ENCODE peak calls at places on chromosomes 4 and X, in four cellular contexts. H is tibial nerve; S is CD8-positive, alpha-beta memory T cell; G is MM.1S. L is an unnamed sample.

GRCh38 chr4:15118281-15118680 is 116.0 kb downstream of the CPEB2 start:
- DNase-seq in H (no peak), S (no peak), G (no peak), L (no peak)

GRCh38 chr4:134636332-134637055 is 434.9 kb upstream of the PABPC4L start:
- DNase-seq in S (no peak), G (no peak), H (no peak), L (no peak)

GRCh38 chr4:85005865-85006377 is 39.4 kb upstream of the WDFY3 start:
- DNase-seq in H (no peak), G (no peak), S (no peak), L (no peak)

GRCh38 chr4:48024522-48024921 is 8.0 kb downstream of the NIPAL1 start:
- DNase-seq in H (no peak), S (no peak), G (no peak), L (no peak)

GRCh38 chrX:119516157-119516702 is 48.0 kb downstream of the SLC25A5 start:
- DNase-seq in S (peak; percentile 2), G (peak; percentile 78), H (no peak), L (peak; percentile 33)

GRCh38 chr4:78528327-78528726 is 23.2 kb upstream of the ANXA3 start:
- DNase-seq in S (no peak), G (no peak), H (no peak), L (no peak)

GRCh38 chrX:13081385-13082285 is 37.2 kb upstream of the FAM9C start:
- DNase-seq in H (no peak), S (no peak), G (peak; percentile 39), L (peak; percentile 65)

GRCh38 chrX:45435481-45435880 is 234.8 kb upstream of the DIPK2B start:
- DNase-seq in H (no peak), G (no peak), S (no peak), L (no peak)

GRCh38 chr4:186948361-186949291 is 225.0 kb upstream of the FAT1 start:
- DNase-seq in S (no peak), H (no peak), G (no peak), L (no peak)

GRCh38 chr4:51942108-51942832 is 77.9 kb downstream of the LRRC66 start:
- DNase-seq in H (no peak), S (no peak), G (no peak), L (no peak)

GRCh38 chr4:127586922-127587571 is 45.7 kb upstream of the INTU start:
- DNase-seq in S (no peak), G (peak; percentile 50), H (no peak), L (no peak)

GRCh38 chr4:4854649-4855292 is 4.7 kb upstream of the MSX1 start:
- DNase-seq in S (no peak), G (no peak), H (no peak), L (no peak)

GRCh38 chr4:2786152-2786671 is 6.7 kb upstream of the SH3BP2 start:
- DNase-seq in S (peak; percentile 48), H (no peak), G (no peak), L (peak; percentile 78)

GRCh38 chrX:46812445-46812844 is 24.4 kb upstream of the RP2 start:
- DNase-seq in G (no peak), H (no peak), S (no peak), L (no peak)

GRCh38 chr4:82801910-82802521 is 3.4 kb upstream of the SCD5 start:
- DNase-seq in S (no peak), G (no peak), H (no peak), L (no peak)

GRCh38 chr4:76035799-76036389 is at the start of gene CXCL11:
- DNase-seq in S (no peak), G (no peak), H (no peak), L (no peak)

GRCh38 chr4:139214039-139214534 is 37.1 kb upstream of the ELF2 start:
- DNase-seq in G (peak; percentile 93), H (no peak), S (no peak), L (peak; percentile 76)

GRCh38 chrX:65985922-65986588 is 53.8 kb downstream of the VSIG4 start:
- DNase-seq in H (no peak), G (peak; percentile 76), S (peak; percentile 30), L (peak; percentile 13)

GRCh38 chr4:5746829-5747745 is 36.1 kb downstream of the EVC start:
- DNase-seq in S (no peak), H (no peak), G (no peak), L (no peak)

GRCh38 chrX:150547511-150548115 is 20.8 kb upstream of the MTM1 start:
- DNase-seq in H (peak; percentile 39), G (peak; percentile 50), S (peak; percentile 4), L (peak; percentile 63)

DNA sequence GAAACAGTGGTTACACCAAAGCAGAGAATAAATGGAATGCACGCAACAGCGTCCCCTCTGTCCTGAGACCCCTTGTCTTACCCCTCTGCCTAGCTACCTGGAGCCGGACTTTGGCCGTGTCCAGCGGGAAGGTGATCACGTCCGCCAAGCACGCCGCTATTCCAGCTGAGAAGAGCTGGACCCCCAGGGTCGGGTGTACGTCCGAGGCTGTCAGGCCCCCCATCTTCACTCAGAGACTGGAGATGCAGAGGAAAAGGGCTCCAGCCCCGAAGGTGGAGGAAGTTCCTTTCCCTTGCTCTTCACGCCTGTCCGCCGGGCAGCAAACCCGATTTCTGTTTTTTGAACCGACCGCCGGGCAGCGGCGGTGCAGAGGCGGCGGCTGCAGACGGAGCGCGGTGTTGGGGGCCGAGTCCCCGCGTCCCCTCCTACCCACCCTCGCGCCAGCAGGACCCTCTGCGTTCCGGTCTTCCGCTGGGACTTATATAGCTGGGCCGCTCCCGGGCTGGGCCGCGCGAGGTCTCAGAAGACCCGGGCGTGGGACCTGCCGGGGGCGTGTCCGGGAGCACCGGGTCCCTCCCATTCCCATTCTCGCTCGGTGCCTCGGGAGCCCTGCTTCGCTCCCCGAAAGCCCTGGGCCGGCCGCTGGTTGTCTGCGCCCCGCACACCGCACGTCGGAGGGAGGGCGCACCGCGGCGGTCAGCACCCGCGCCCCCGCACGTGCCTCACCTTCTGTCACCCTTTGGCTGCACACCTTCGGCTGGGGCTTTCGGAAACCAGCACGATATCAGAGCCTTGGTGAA is at the start of gene UCP1:
- DNase-seq in H (no peak), G (no peak), S (no peak), L (no peak)
- H3K27me3 ChIP-seq in H (peaks cover 56% of the 10 kb centered on the region), G (no peaks in the 10 kb centered on the region), S (peaks cover 22% of the 10 kb centered on the region), L (peaks cover 5% of the 10 kb centered on the region)

GRCh38 chr4:37648084-37648817 is 37.9 kb downstream of the RELL1 start:
- DNase-seq in H (no peak), S (no peak), G (no peak), L (no peak)
- H3K4me3 ChIP-seq in H (no peak overlapping the region), S (no peak overlapping the region), G (no peak overlapping the region), L (no peak overlapping the region)

GRCh38 chrX:49912086-49912485 is 10.3 kb upstream of the CLCN5 start:
- DNase-seq in S (no peak), H (no peak), G (no peak), L (no peak)
- H3K27me3 ChIP-seq in S (no peaks in the 10 kb centered on the region), H (no peaks in the 10 kb centered on the region), G (no peaks in the 10 kb centered on the region), L (no peaks in the 10 kb centered on the region)

DNA sequence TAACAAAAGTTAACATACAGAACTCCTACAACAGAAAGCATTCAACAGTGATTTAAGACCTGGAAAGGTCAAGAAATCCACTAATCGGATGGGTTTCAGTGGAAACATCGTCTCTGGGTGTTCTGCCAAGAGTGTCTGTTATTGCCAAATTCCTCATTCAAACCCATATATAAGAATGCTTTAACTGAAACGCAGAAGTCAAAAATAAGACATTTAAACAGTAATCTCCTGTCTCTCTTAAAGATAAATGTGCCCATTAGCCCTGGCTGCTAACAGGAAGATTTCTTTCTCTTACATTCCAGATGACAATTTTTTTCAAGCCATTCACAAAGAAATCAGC is 31.5 kb downstream of the DCTD start:
- DNase-seq in S (no peak), G (no peak), H (no peak), L (no peak)
- H3K4me3 ChIP-seq in S (no peak overlapping the region), G (no peak overlapping the region), H (no peak overlapping the region), L (no peak overlapping the region)

DNA sequence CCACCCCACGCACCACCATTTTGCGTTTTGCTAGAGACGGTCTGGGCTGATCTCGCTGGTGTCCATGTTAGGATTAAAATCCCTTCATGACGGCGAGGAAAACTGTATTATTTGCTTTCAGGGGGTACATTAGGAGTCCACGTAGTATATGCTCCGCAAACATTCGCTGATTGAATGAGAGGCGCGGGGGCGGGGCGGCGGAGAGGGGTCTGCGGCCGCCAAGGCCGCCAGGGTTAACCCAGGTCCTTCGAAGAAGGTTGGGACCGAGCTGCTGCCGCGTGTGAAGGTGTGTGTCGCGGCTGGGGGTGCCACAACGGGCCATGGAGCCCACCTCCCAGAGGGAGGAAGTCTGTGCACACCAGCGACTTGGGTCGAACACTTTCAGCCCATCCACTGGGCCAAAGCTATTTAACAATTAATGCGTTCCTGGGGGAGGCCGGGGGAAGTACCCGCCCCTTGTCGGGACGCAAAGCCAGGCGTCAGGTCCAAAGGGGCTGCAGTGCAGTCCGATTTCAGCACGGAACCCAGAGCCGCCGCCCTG is 6.4 kb upstream of the PITX2 start:
- DNase-seq in S (no peak), H (no peak), G (no peak), L (no peak)
- H3K27me3 ChIP-seq in S (peaks cover 63% of the 10 kb centered on the region), H (peaks cover 100% of the 10 kb centered on the region), G (no peaks in the 10 kb centered on the region), L (peaks cover 3% of the 10 kb centered on the region)

GRCh38 chrX:10157032-10157341 is 212 bp downstream of the CLCN4 start:
- DNase-seq in S (no peak), H (no peak), G (no peak), L (no peak)
- H3K4me3 ChIP-seq in S (no peak overlapping the region), H (no peak overlapping the region), G (peak overlapping the region; percentile 50), L (peak overlapping the region; percentile 54)

GRCh38 chrX:40883021-40883619 is 147.8 kb upstream of the MED14 start:
- DNase-seq in H (no peak), S (no peak), G (no peak), L (no peak)
- H3K27me3 ChIP-seq in H (no peaks in the 10 kb centered on the region), S (no peaks in the 10 kb centered on the region), G (no peaks in the 10 kb centered on the region), L (no peaks in the 10 kb centered on the region)

DNA sequence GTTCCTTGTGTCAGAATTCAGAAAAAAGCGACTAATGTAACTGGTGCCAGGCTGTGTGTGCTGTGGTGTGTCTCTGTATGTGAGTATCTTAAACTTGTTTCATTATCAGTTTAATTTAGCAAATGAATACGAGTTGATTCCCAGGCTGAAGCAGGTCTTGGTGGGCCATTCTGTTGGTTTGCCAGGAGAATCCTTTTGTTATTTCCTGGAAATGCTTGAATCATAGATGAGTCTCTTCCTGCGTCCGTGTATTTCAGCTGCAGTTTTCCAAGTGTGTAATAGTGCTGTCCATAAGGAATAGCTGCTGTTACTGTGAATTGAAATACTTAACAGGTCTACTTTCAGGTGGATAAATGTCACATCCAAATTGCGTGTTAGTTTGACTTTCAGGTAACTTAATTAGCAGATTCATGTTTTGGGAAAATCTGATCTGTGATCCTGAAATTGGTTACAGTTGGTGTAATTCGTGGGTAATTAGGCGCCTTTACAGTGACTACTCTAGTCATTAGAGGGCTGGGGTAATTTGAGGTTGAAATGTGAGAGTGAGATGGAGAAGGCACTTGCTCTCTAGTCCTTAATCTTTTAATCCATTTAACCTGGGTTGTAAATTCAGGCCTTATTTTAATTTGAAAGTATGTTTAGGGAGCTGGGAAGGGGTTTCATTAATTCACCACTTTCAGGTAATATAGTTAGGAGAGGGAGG is 23.8 kb downstream of the TMEM131L start:
- DNase-seq in S (no peak), G (no peak), H (no peak), L (no peak)
- H3K4me3 ChIP-seq in S (peak overlapping the region; percentile 54), G (no peak overlapping the region), H (no peak overlapping the region), L (peak overlapping the region; percentile 90)

DNA sequence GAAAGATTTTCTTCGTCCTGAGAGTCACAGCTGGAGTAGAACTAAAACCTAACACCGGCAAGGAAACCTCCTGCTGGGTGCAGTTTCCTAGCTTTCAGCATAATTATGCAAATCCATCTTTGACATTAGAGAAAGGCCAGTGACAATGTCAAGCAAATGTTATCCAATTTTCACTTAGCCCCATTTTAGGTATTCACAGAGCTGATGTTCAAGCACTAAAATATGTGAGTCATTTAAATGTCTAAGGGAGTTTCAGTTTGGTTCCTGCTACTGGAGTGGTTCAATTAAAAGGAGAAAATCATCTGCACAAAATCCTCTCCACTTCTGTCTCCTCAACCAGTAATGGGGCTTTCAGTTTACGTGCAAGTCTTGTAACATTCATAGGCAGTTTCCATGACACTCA is 37.1 kb upstream of the AMOT start:
- DNase-seq in S (no peak), G (peak; percentile 53), H (no peak), L (peak; percentile 6)
- H3K27me3 ChIP-seq in S (no peaks in the 10 kb centered on the region), G (no peaks in the 10 kb centered on the region), H (peaks cover 32% of the 10 kb centered on the region), L (no peaks in the 10 kb centered on the region)